ENCODE peak calls at places on chromosomes 12 and 14, in ten cellular contexts. H is PC-3; Q is CD4-positive, CD25-positive, alpha-beta regulatory T cell; T is right cardiac atrium; O is choroid plexus epithelial cell; G is sigmoid colon; E is epithelial cell of esophagus; J is neuronal stem cell; M is dorsolateral prefrontal cortex; S is esophagus squamous epithelium. W is an unnamed sample.

GRCh38 chr12:106918746-106919145 is 37.0 kb upstream of the TMEM263 start:
- DNase-seq in M (no peak), S (no peak), T (no peak), J (peak; percentile 64), E (peak; percentile 25), H (peak; percentile 53), O (peak; percentile 59), G (no peak), Q (peak; percentile 16), W (no peak)

GRCh38 chr12:124780336-124780735 is 83.3 kb downstream of the SCARB1 start:
- DNase-seq in E (no peak), M (no peak), J (no peak), G (no peak), H (no peak), Q (no peak), S (no peak), T (no peak), O (no peak), W (no peak)

GRCh38 chr12:52797529-52797894 is 1.6 kb upstream of the KRT3 start:
- DNase-seq in Q (no peak), S (no peak), G (no peak), E (no peak), T (no peak), O (no peak), H (no peak), J (no peak), M (no peak), W (no peak)

GRCh38 chr12:26287666-26288408 is 92.5 kb downstream of the SSPN start:
- DNase-seq in G (no peak), E (peak; percentile 85), O (no peak), S (no peak), Q (no peak), T (peak; percentile 67), H (no peak), J (no peak), M (peak; percentile 51), W (peak; percentile 82)

GRCh38 chr12:57106021-57106708 is 5.0 kb downstream of the STAT6 start:
- DNase-seq in T (peak; percentile 61), H (no peak), Q (no peak), G (no peak), M (no peak), J (no peak), E (no peak), S (no peak), O (no peak), W (peak; percentile 52)

GRCh38 chr12:69150796-69151127 is 88.6 kb upstream of the CPSF6 start:
- DNase-seq in H (no peak), Q (no peak), J (no peak), G (no peak), E (no peak), T (no peak), O (no peak), M (no peak), S (no peak), W (no peak)

GRCh38 chr12:46959484-46959883 is 119.9 kb upstream of the PCED1B start:
- DNase-seq in S (no peak), J (no peak), Q (no peak), T (no peak), H (peak; percentile 98), O (peak; percentile 58), E (peak; percentile 92), M (no peak), G (no peak), W (no peak)

GRCh38 chr14:56474419-56475022 is 105.1 kb upstream of the TMEM260 start:
- DNase-seq in G (no peak), T (no peak), S (no peak), M (no peak), J (peak; percentile 56), O (peak; percentile 63), Q (peak; percentile 46), H (peak; percentile 93), E (peak; percentile 43), W (no peak)

GRCh38 chr12:76375939-76376338 is 27.7 kb upstream of the BBS10 start:
- DNase-seq in S (no peak), O (no peak), T (no peak), G (no peak), E (no peak), Q (no peak), J (no peak), M (no peak), H (peak; percentile 80), W (no peak)

GRCh38 chr14:68103841-68104240 is 284.3 kb downstream of the RAD51B start:
- DNase-seq in G (peak; percentile 73), E (peak; percentile 23), Q (no peak), H (no peak), M (no peak), J (no peak), T (no peak), S (no peak), O (peak; percentile 46), W (no peak)

GRCh38 chr14:64806202-64806861 is 73.4 kb downstream of the SPTB start:
- DNase-seq in E (peak; percentile 74), J (no peak), H (peak; percentile 99), S (no peak), M (no peak), O (peak; percentile 72), G (peak; percentile 46), T (peak; percentile 28), Q (no peak), W (peak; percentile 82)

GRCh38 chr14:98633380-98633779 is 638.6 kb downstream of the BCL11B start:
- DNase-seq in G (no peak), Q (no peak), J (no peak), S (no peak), H (no peak), O (no peak), M (peak; percentile 67), T (no peak), E (peak; percentile 11), W (no peak)

GRCh38 chr12:19972325-19973288 is 395.7 kb upstream of the PDE3A start:
- DNase-seq in M (no peak), H (no peak), S (no peak), T (no peak), O (no peak), E (no peak), J (no peak), Q (no peak), G (no peak), W (no peak)

GRCh38 chr12:76123301-76124212 is 39.1 kb upstream of the NAP1L1 start:
- DNase-seq in Q (no peak), G (no peak), O (peak; percentile 28), J (no peak), S (no peak), T (no peak), H (peak; percentile 69), E (peak; percentile 38), M (no peak), W (no peak)

GRCh38 chr12:117012189-117012805 is 86.9 kb downstream of the TESC start:
- DNase-seq in H (no peak), O (peak; percentile 10), G (no peak), T (no peak), M (no peak), Q (no peak), S (no peak), E (peak; percentile 57), J (no peak), W (no peak)

GRCh38 chr12:5432011-5432400 is at the start of gene NTF3:
- DNase-seq in G (no peak), H (no peak), M (no peak), J (no peak), O (peak; percentile 11), E (peak; percentile 17), Q (no peak), S (no peak), T (peak; percentile 75), W (peak; percentile 66)
- H3K4me3 ChIP-seq in G (peak within 1 kb of the TSS; percentile 44), H (no peak within 1 kb of the TSS), M (peak within 1 kb of the TSS; percentile 39), J (peak within 1 kb of the TSS; percentile 85), O (no peak within 1 kb of the TSS), E (peak within 1 kb of the TSS; percentile 7), Q (no peak within 1 kb of the TSS), S (peak within 1 kb of the TSS; percentile 59), T (peak within 1 kb of the TSS; percentile 88), W (peak within 1 kb of the TSS; percentile 91)

GRCh38 chr12:77830502-77830901 is at the start of gene NAV3:
- DNase-seq in S (no peak), T (no peak), O (peak; percentile 58), E (no peak), M (no peak), Q (no peak), G (no peak), H (no peak), J (no peak), W (no peak)
- H3K4me3 ChIP-seq in S (no peak within 1 kb of the TSS), T (peak within 1 kb of the TSS; percentile 10), O (no peak within 1 kb of the TSS), E (no peak within 1 kb of the TSS), M (peak within 1 kb of the TSS; percentile 16), Q (no peak within 1 kb of the TSS), G (peak within 1 kb of the TSS; percentile 31), H (no peak within 1 kb of the TSS), J (no peak within 1 kb of the TSS), W (peak within 1 kb of the TSS; percentile 1)

GRCh38 chr12:12715459-12716150 is 1.6 kb upstream of the CDKN1B start:
- DNase-seq in O (peak; percentile 13), T (no peak), M (no peak), S (no peak), E (peak; percentile 8), G (no peak), J (no peak), H (peak; percentile 5), Q (peak; percentile 77), W (no peak)

GRCh38 chr12:12716151-12716844 is 870 bp upstream of the CDKN1B start:
- DNase-seq in G (no peak), T (no peak), O (peak; percentile 51), E (peak; percentile 38), M (no peak), J (no peak), Q (peak; percentile 52), S (no peak), H (peak; percentile 7), W (no peak)

GRCh38 chr12:12714276-12715001 is 2.7 kb upstream of the CDKN1B start:
- DNase-seq in M (no peak), Q (peak; percentile 86), G (no peak), S (no peak), H (peak; percentile 35), J (no peak), E (peak; percentile 21), T (peak; percentile 64), O (peak; percentile 61), W (peak; percentile 63)

GRCh38 chr12:12713932-12714275 is 3.3 kb upstream of the CDKN1B start:
- DNase-seq in J (no peak), Q (no peak), E (no peak), H (no peak), S (no peak), M (no peak), T (no peak), G (no peak), O (no peak), W (no peak)

DNA sequence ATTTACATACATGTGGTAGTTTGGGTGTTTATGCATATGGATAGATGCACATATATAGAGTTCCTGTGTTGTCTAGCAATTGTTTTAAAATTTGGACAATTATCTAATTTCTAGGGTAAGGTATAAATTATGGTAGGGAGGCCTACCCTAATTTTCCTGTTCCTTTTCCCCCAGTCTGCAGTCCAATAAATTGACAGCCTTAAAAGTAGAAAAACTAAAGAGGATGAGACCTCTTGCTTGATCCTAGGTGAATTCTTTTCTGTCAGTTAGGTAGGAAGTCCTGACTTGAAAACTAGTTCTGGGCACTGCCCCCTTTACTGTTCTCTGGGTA is 2.1 kb upstream of the CDKN1B start:
- DNase-seq in E (no peak), J (no peak), Q (no peak), M (no peak), O (no peak), G (no peak), H (no peak), T (no peak), S (no peak), W (no peak)
- H3K4me3 ChIP-seq in E (no peak overlapping the region), J (no peak overlapping the region), Q (peak overlapping the region; percentile 95), M (peak overlapping the region; percentile 51), O (no peak overlapping the region), G (no peak overlapping the region), H (peak overlapping the region; percentile 70), T (peak overlapping the region; percentile 44), S (peak overlapping the region; percentile 89), W (no peak overlapping the region)

GRCh38 chr12:59874781-59875180 is 279.0 kb downstream of the SLC16A7 start:
- DNase-seq in O (peak; percentile 1), M (no peak), H (no peak), T (no peak), S (no peak), J (no peak), G (no peak), Q (no peak), E (no peak), W (no peak)
- H3K4me3 ChIP-seq in O (no peak overlapping the region), M (no peak overlapping the region), H (no peak overlapping the region), T (no peak overlapping the region), S (no peak overlapping the region), J (no peak overlapping the region), G (no peak overlapping the region), Q (no peak overlapping the region), E (no peak overlapping the region), W (no peak overlapping the region)